ENCODE peak calls at places on chromosome 19, in seven cellular contexts. K is fibroblast of mammary gland, H is body of pancreas, U is smooth muscle cell of the brain vasculature, D is EL, O is renal cortical epithelial cell, R is progenitor cell of endocrine pancreas. Y is an unnamed sample.

GRCh38 chr19:48608798-48609263 is 2.3 kb downstream of the SPACA4 start:
- DNase-seq in O (no peak), R (no peak), D (peak), U (no peak), H (no peak), K (peak), Y (peak)

GRCh38 chr19:31946491-31946890 is 398.9 kb upstream of the ZNF507 start:
- DNase-seq in U (no peak), K (no peak), O (no peak), R (no peak), D (no peak), H (no peak), Y (no peak)

GRCh38 chr19:2425622-2426581 is 1.5 kb downstream of the TIMM13 start:
- DNase-seq in H (no peak), D (no peak), K (no peak), U (no peak), O (no peak), R (no peak), Y (no peak)

GRCh38 chr19:31664997-31665396 is 315.8 kb upstream of the TSHZ3 start:
- DNase-seq in H (no peak), K (no peak), R (no peak), U (no peak), D (no peak), O (no peak), Y (no peak)

GRCh38 chr19:46297700-46298476 is 1.0 kb downstream of the HIF3A start:
- DNase-seq in K (peak), D (no peak), H (peak), R (no peak), U (no peak), O (no peak), Y (no peak)

GRCh38 chr19:36120984-36121358 is 5.7 kb downstream of the TBCB start:
- DNase-seq in K (no peak), O (no peak), R (no peak), H (no peak), U (no peak), D (no peak), Y (no peak)

GRCh38 chr19:50601407-50602088 is 33.3 kb upstream of the LRRC4B start:
- DNase-seq in R (no peak), U (no peak), H (no peak), K (no peak), D (no peak), O (no peak), Y (no peak)

GRCh38 chr19:5035817-5036732 is 67.2 kb downstream of the KDM4B start:
- DNase-seq in U (no peak), K (no peak), H (no peak), D (no peak), R (no peak), O (no peak), Y (no peak)

GRCh38 chr19:8161135-8161646 is 11.8 kb upstream of the FBN3 start:
- DNase-seq in R (no peak), H (peak), D (peak), O (peak), U (no peak), K (peak), Y (peak)

GRCh38 chr19:18093439-18094161 is 4.0 kb upstream of the MAST3 start:
- DNase-seq in U (no peak), O (peak), R (no peak), D (peak), H (no peak), K (peak), Y (peak)

GRCh38 chr19:44512326-44513298 is 12.3 kb upstream of the ZNF180 start:
- DNase-seq in H (no peak), O (peak), D (peak), R (peak), U (no peak), K (peak), Y (peak)

GRCh38 chr19:46731007-46731501 is 14.1 kb upstream of the PRKD2 start:
- DNase-seq in R (no peak), K (peak), H (no peak), O (peak), D (peak), U (peak), Y (no peak)

Y was measured in GM23338.